ENCODE peak calls at places on chromosomes 11 and 22, in ten cellular contexts. One of them, this sample, is unnamed.
A peak's percentile ranks its signal among the peaks of the same experiment; 100 is the strongest.

GRCh38 chr11:12472401-12473065 is 95.2 kb downstream of the PARVA start:
- DNase-seq in osteocyte: no peak
- DNase-seq in A172: no peak
- DNase-seq in HFFc6: no peak
- DNase-seq in left ventricle myocardium superior: no peak
- DNase-seq in NCI-H69: no peak
- DNase-seq in Daoy: no peak
- DNase-seq in SHP77: no peak
- DNase-seq in GDM1: no peak
- DNase-seq in NT2/D1: no peak
- DNase-seq in this sample: no peak

GRCh38 chr11:1371377-1371776 is 18.4 kb upstream of the BRSK2 start:
- DNase-seq in osteocyte: no peak
- DNase-seq in A172: no peak
- DNase-seq in HFFc6: no peak
- DNase-seq in left ventricle myocardium superior: no peak
- DNase-seq in NCI-H69: no peak
- DNase-seq in Daoy: no peak
- DNase-seq in SHP77: no peak
- DNase-seq in GDM1: no peak
- DNase-seq in NT2/D1: no peak
- DNase-seq in this sample: no peak

GRCh38 chr11:64031001-64031400 is 4.7 kb upstream of the FLRT1 start:
- DNase-seq in osteocyte: no peak
- DNase-seq in A172: no peak
- DNase-seq in HFFc6: no peak
- DNase-seq in left ventricle myocardium superior: no peak
- DNase-seq in NCI-H69: no peak
- DNase-seq in Daoy: no peak
- DNase-seq in SHP77: no peak
- DNase-seq in GDM1: no peak
- DNase-seq in NT2/D1: no peak
- DNase-seq in this sample: no peak

GRCh38 chr11:65014146-65014960 is at the start of gene ARL2:
- DNase-seq in osteocyte: no peak
- DNase-seq in A172: peak; percentile 77
- DNase-seq in HFFc6: no peak
- DNase-seq in left ventricle myocardium superior: no peak
- DNase-seq in NCI-H69: peak; percentile 70
- DNase-seq in Daoy: no peak
- DNase-seq in SHP77: peak; percentile 77
- DNase-seq in GDM1: no peak
- DNase-seq in NT2/D1: no peak
- DNase-seq in this sample: no peak

GRCh38 chr11:2951235-2952110 is 22.3 kb upstream of the PHLDA2 start:
- DNase-seq in osteocyte: no peak
- DNase-seq in A172: peak; percentile 87
- DNase-seq in HFFc6: peak; percentile 66
- DNase-seq in left ventricle myocardium superior: no peak
- DNase-seq in NCI-H69: no peak
- DNase-seq in Daoy: peak; percentile 85
- DNase-seq in SHP77: no peak
- DNase-seq in GDM1: no peak
- DNase-seq in NT2/D1: no peak
- DNase-seq in this sample: no peak

GRCh38 chr11:116927163-116927772 is 89.8 kb upstream of the APOA1 start:
- DNase-seq in osteocyte: no peak
- DNase-seq in A172: no peak
- DNase-seq in HFFc6: no peak
- DNase-seq in left ventricle myocardium superior: no peak
- DNase-seq in NCI-H69: peak; percentile 12
- DNase-seq in Daoy: no peak
- DNase-seq in SHP77: no peak
- DNase-seq in GDM1: no peak
- DNase-seq in NT2/D1: no peak
- DNase-seq in this sample: no peak

GRCh38 chr22:37378642-37379058 is 48.6 kb downstream of the ELFN2 start:
- DNase-seq in osteocyte: no peak
- DNase-seq in A172: peak; percentile 35
- DNase-seq in HFFc6: no peak
- DNase-seq in left ventricle myocardium superior: no peak
- DNase-seq in NCI-H69: no peak
- DNase-seq in Daoy: peak; percentile 50
- DNase-seq in SHP77: no peak
- DNase-seq in GDM1: no peak
- DNase-seq in NT2/D1: no peak
- DNase-seq in this sample: no peak

GRCh38 chr22:42604403-42604802 is 10.3 kb downstream of the POLDIP3 start:
- DNase-seq in osteocyte: no peak
- DNase-seq in A172: no peak
- DNase-seq in HFFc6: no peak
- DNase-seq in left ventricle myocardium superior: no peak
- DNase-seq in NCI-H69: no peak
- DNase-seq in Daoy: no peak
- DNase-seq in SHP77: no peak
- DNase-seq in GDM1: no peak
- DNase-seq in NT2/D1: no peak
- DNase-seq in this sample: no peak

GRCh38 chr11:130145975-130146776 is 13.4 kb upstream of the ST14 start:
- DNase-seq in osteocyte: no peak
- DNase-seq in A172: peak; percentile 46
- DNase-seq in HFFc6: peak; percentile 27
- DNase-seq in left ventricle myocardium superior: peak; percentile 48
- DNase-seq in NCI-H69: peak; percentile 26
- DNase-seq in Daoy: peak; percentile 65
- DNase-seq in SHP77: no peak
- DNase-seq in GDM1: no peak
- DNase-seq in NT2/D1: no peak
- DNase-seq in this sample: no peak

GRCh38 chr22:42930810-42931420 is 73.8 kb upstream of the ARFGAP3 start:
- DNase-seq in osteocyte: no peak
- DNase-seq in A172: peak; percentile 11
- DNase-seq in HFFc6: peak; percentile 53
- DNase-seq in left ventricle myocardium superior: peak; percentile 79
- DNase-seq in NCI-H69: peak; percentile 63
- DNase-seq in Daoy: peak; percentile 68
- DNase-seq in SHP77: no peak
- DNase-seq in GDM1: no peak
- DNase-seq in NT2/D1: no peak
- DNase-seq in this sample: no peak

GRCh38 chr22:24751518-24751917 is 23.0 kb downstream of the PIWIL3 start:
- DNase-seq in osteocyte: no peak
- DNase-seq in A172: no peak
- DNase-seq in HFFc6: no peak
- DNase-seq in left ventricle myocardium superior: no peak
- DNase-seq in NCI-H69: no peak
- DNase-seq in Daoy: no peak
- DNase-seq in SHP77: no peak
- DNase-seq in GDM1: no peak
- DNase-seq in NT2/D1: no peak
- DNase-seq in this sample: no peak

GRCh38 chr11:32118025-32118974 is 27.4 kb downstream of the RCN1 start:
- DNase-seq in osteocyte: no peak
- DNase-seq in A172: peak; percentile 76
- DNase-seq in HFFc6: peak; percentile 64
- DNase-seq in left ventricle myocardium superior: no peak
- DNase-seq in NCI-H69: no peak
- DNase-seq in Daoy: peak; percentile 79
- DNase-seq in SHP77: no peak
- DNase-seq in GDM1: no peak
- DNase-seq in NT2/D1: no peak
- DNase-seq in this sample: no peak

GRCh38 chr22:37771081-37771480 is 36.7 kb upstream of the GCAT start:
- DNase-seq in osteocyte: no peak
- DNase-seq in A172: no peak
- DNase-seq in HFFc6: no peak
- DNase-seq in left ventricle myocardium superior: no peak
- DNase-seq in NCI-H69: no peak
- DNase-seq in Daoy: no peak
- DNase-seq in SHP77: no peak
- DNase-seq in GDM1: no peak
- DNase-seq in NT2/D1: no peak
- DNase-seq in this sample: no peak

GRCh38 chr22:32448980-32449379 is 15.3 kb downstream of the BPIFC start:
- DNase-seq in osteocyte: no peak
- DNase-seq in A172: no peak
- DNase-seq in HFFc6: no peak
- DNase-seq in left ventricle myocardium superior: no peak
- DNase-seq in NCI-H69: peak; percentile 21
- DNase-seq in Daoy: peak; percentile 33
- DNase-seq in SHP77: no peak
- DNase-seq in GDM1: no peak
- DNase-seq in NT2/D1: no peak
- DNase-seq in this sample: no peak

GRCh38 chr11:8649361-8649760 is 33.1 kb downstream of the TRIM66 start:
- DNase-seq in osteocyte: no peak
- DNase-seq in A172: peak; percentile 78
- DNase-seq in HFFc6: peak; percentile 58
- DNase-seq in left ventricle myocardium superior: no peak
- DNase-seq in NCI-H69: peak; percentile 22
- DNase-seq in Daoy: peak; percentile 67
- DNase-seq in SHP77: no peak
- DNase-seq in GDM1: no peak
- DNase-seq in NT2/D1: no peak
- DNase-seq in this sample: no peak

GRCh38 chr22:44120314-44120704 is 60.4 kb upstream of the PARVG start:
- DNase-seq in osteocyte: no peak
- DNase-seq in A172: no peak
- DNase-seq in HFFc6: no peak
- DNase-seq in left ventricle myocardium superior: no peak
- DNase-seq in NCI-H69: no peak
- DNase-seq in Daoy: no peak
- DNase-seq in SHP77: no peak
- DNase-seq in GDM1: no peak
- DNase-seq in NT2/D1: no peak
- DNase-seq in this sample: no peak

GRCh38 chr11:110710520-110711381 is 1.5 kb downstream of the ARHGAP20 start:
- DNase-seq in osteocyte: no peak
- DNase-seq in A172: no peak
- DNase-seq in HFFc6: no peak
- DNase-seq in left ventricle myocardium superior: peak; percentile 40
- DNase-seq in NCI-H69: peak; percentile 84
- DNase-seq in Daoy: no peak
- DNase-seq in SHP77: no peak
- DNase-seq in GDM1: no peak
- DNase-seq in NT2/D1: no peak
- DNase-seq in this sample: no peak

GRCh38 chr11:27896096-27896495 is 195.8 kb upstream of the BDNF start:
- DNase-seq in osteocyte: no peak
- DNase-seq in A172: no peak
- DNase-seq in HFFc6: no peak
- DNase-seq in left ventricle myocardium superior: no peak
- DNase-seq in NCI-H69: no peak
- DNase-seq in Daoy: no peak
- DNase-seq in SHP77: no peak
- DNase-seq in GDM1: no peak
- DNase-seq in NT2/D1: no peak
- DNase-seq in this sample: no peak

GRCh38 chr11:7904910-7905309 is 26.2 kb downstream of the OR10A6 start:
- DNase-seq in osteocyte: no peak
- DNase-seq in A172: no peak
- DNase-seq in HFFc6: peak; percentile 67
- DNase-seq in left ventricle myocardium superior: no peak
- DNase-seq in NCI-H69: no peak
- DNase-seq in Daoy: no peak
- DNase-seq in SHP77: no peak
- DNase-seq in GDM1: no peak
- DNase-seq in NT2/D1: no peak
- DNase-seq in this sample: no peak

GRCh38 chr11:66268953-66269906 is 791 bp downstream of the RAB1B start:
- DNase-seq in osteocyte: no peak
- DNase-seq in A172: peak; percentile 40
- DNase-seq in HFFc6: peak; percentile 50
- DNase-seq in left ventricle myocardium superior: peak; percentile 51
- DNase-seq in NCI-H69: peak; percentile 67
- DNase-seq in Daoy: peak; percentile 46
- DNase-seq in SHP77: no peak
- DNase-seq in GDM1: peak; percentile 37
- DNase-seq in NT2/D1: no peak
- DNase-seq in this sample: no peak

GRCh38 chr11:90491466-90491865 is 268.6 kb upstream of the CHORDC1 start:
- DNase-seq in osteocyte: no peak
- DNase-seq in A172: no peak
- DNase-seq in HFFc6: no peak
- DNase-seq in left ventricle myocardium superior: no peak
- DNase-seq in NCI-H69: no peak
- DNase-seq in Daoy: no peak
- DNase-seq in SHP77: no peak
- DNase-seq in GDM1: no peak
- DNase-seq in NT2/D1: no peak
- DNase-seq in this sample: no peak

GRCh38 chr11:122319842-122320555 is 204.0 kb upstream of the BLID start:
- DNase-seq in osteocyte: no peak
- DNase-seq in A172: no peak
- DNase-seq in HFFc6: no peak
- DNase-seq in left ventricle myocardium superior: no peak
- DNase-seq in NCI-H69: no peak
- DNase-seq in Daoy: no peak
- DNase-seq in SHP77: no peak
- DNase-seq in GDM1: no peak
- DNase-seq in NT2/D1: no peak
- DNase-seq in this sample: no peak

GRCh38 chr11:114079406-114080072 is 20.0 kb downstream of the ZBTB16 start:
- DNase-seq in osteocyte: no peak
- DNase-seq in A172: no peak
- DNase-seq in HFFc6: no peak
- DNase-seq in left ventricle myocardium superior: peak; percentile 57
- DNase-seq in NCI-H69: no peak
- DNase-seq in Daoy: peak; percentile 19
- DNase-seq in SHP77: no peak
- DNase-seq in GDM1: no peak
- DNase-seq in NT2/D1: no peak
- DNase-seq in this sample: no peak

GRCh38 chr11:60984149-60984548 is 12.7 kb downstream of the CD6 start:
- DNase-seq in osteocyte: no peak
- DNase-seq in A172: no peak
- DNase-seq in HFFc6: no peak
- DNase-seq in left ventricle myocardium superior: no peak
- DNase-seq in NCI-H69: no peak
- DNase-seq in Daoy: no peak
- DNase-seq in SHP77: no peak
- DNase-seq in GDM1: no peak
- DNase-seq in NT2/D1: no peak
- DNase-seq in this sample: no peak

GRCh38 chr11:32290783-32291182 is 144.6 kb downstream of the WT1 start:
- DNase-seq in osteocyte: no peak
- DNase-seq in A172: no peak
- DNase-seq in HFFc6: no peak
- DNase-seq in left ventricle myocardium superior: no peak
- DNase-seq in NCI-H69: no peak
- DNase-seq in Daoy: no peak
- DNase-seq in SHP77: no peak
- DNase-seq in GDM1: no peak
- DNase-seq in NT2/D1: no peak
- DNase-seq in this sample: no peak

GRCh38 chr22:37498289-37498909 is 12.2 kb upstream of the MFNG start:
- DNase-seq in osteocyte: no peak
- DNase-seq in A172: peak; percentile 25
- DNase-seq in HFFc6: no peak
- DNase-seq in left ventricle myocardium superior: no peak
- DNase-seq in NCI-H69: peak; percentile 85
- DNase-seq in Daoy: peak; percentile 37
- DNase-seq in SHP77: no peak
- DNase-seq in GDM1: no peak
- DNase-seq in NT2/D1: peak; percentile 36
- DNase-seq in this sample: no peak

GRCh38 chr11:125275905-125276634 is 111.5 kb downstream of the PKNOX2 start:
- DNase-seq in osteocyte: no peak
- DNase-seq in A172: no peak
- DNase-seq in HFFc6: no peak
- DNase-seq in left ventricle myocardium superior: no peak
- DNase-seq in NCI-H69: peak; percentile 71
- DNase-seq in Daoy: peak; percentile 66
- DNase-seq in SHP77: peak; percentile 13
- DNase-seq in GDM1: no peak
- DNase-seq in NT2/D1: no peak
- DNase-seq in this sample: no peak

GRCh38 chr11:102010776-102011500 is 36.3 kb upstream of the CFAP300 start:
- DNase-seq in osteocyte: peak; percentile 92
- DNase-seq in A172: peak; percentile 91
- DNase-seq in HFFc6: peak; percentile 74
- DNase-seq in left ventricle myocardium superior: peak; percentile 74
- DNase-seq in NCI-H69: peak; percentile 6
- DNase-seq in Daoy: peak; percentile 95
- DNase-seq in SHP77: no peak
- DNase-seq in GDM1: no peak
- DNase-seq in NT2/D1: peak; percentile 85
- DNase-seq in this sample: no peak